ENCODE peak calls at places on chromosome 10, in eight cellular contexts. T is GM12865, P is AG04450, S is HFFc6, Y is HCT116, I is WTC11, W is MCF 10A, R is AG10803. L is an unnamed sample.

GRCh38 chr10:127046975-127047877 is 142.0 kb downstream of the DOCK1 start:
- DNase-seq in T (no peak), P (no peak), S (no peak), Y (no peak), I (no peak), W (no peak), R (peak; percentile 43), L (no peak)

GRCh38 chr10:130611239-130611638 is 475.0 kb downstream of the GLRX3 start:
- DNase-seq in T (no peak), P (no peak), S (no peak), Y (no peak), I (no peak), W (no peak), R (no peak), L (no peak)

GRCh38 chr10:103616705-103617361 is 123.3 kb downstream of the NEURL1 start:
- DNase-seq in T (no peak), P (peak; percentile 73), S (peak; percentile 82), Y (no peak), I (no peak), W (peak; percentile 39), R (peak; percentile 98), L (no peak)

GRCh38 chr10:113362645-113363091 is 190.2 kb upstream of the HABP2 start:
- DNase-seq in T (no peak), P (no peak), S (peak; percentile 58), Y (no peak), I (no peak), W (peak; percentile 37), R (peak; percentile 70), L (no peak)

GRCh38 chr10:100894589-100895294 is 18.0 kb upstream of the SLF2 start:
- DNase-seq in T (no peak), P (no peak), S (no peak), Y (no peak), I (no peak), W (peak; percentile 35), R (no peak), L (no peak)

GRCh38 chr10:86340176-86340990 is 26.2 kb downstream of the GRID1 start:
- DNase-seq in T (no peak), P (no peak), S (no peak), Y (no peak), I (peak; percentile 8), W (no peak), R (no peak), L (no peak)

GRCh38 chr10:64502936-64503335 is 981.7 kb downstream of the REEP3 start:
- DNase-seq in T (no peak), P (no peak), S (no peak), Y (no peak), I (no peak), W (no peak), R (no peak), L (no peak)

GRCh38 chr10:44980309-44981171 is 1.9 kb upstream of the DEPP1 start:
- DNase-seq in T (peak; percentile 48), P (no peak), S (no peak), Y (no peak), I (no peak), W (peak; percentile 19), R (no peak), L (no peak)

GRCh38 chr10:71039551-71039950 is 151.2 kb upstream of the PCBD1 start:
- DNase-seq in T (no peak), P (no peak), S (no peak), Y (no peak), I (no peak), W (no peak), R (no peak), L (no peak)

GRCh38 chr10:63286340-63286739 is 153.2 kb downstream of the NRBF2 start:
- DNase-seq in T (peak; percentile 49), P (no peak), S (no peak), Y (no peak), I (no peak), W (no peak), R (no peak), L (no peak)

GRCh38 chr10:11225935-11226334 is 208.3 kb downstream of the CELF2 start:
- DNase-seq in T (peak; percentile 69), P (no peak), S (no peak), Y (no peak), I (no peak), W (peak; percentile 2), R (no peak), L (peak; percentile 87)

GRCh38 chr10:125056161-125057132 is 103.9 kb downstream of the CTBP2 start:
- DNase-seq in T (no peak), P (no peak), S (no peak), Y (no peak), I (no peak), W (no peak), R (no peak), L (no peak)

GRCh38 chr10:79242620-79243152 is 104.6 kb upstream of the PPIF start:
- DNase-seq in T (peak; percentile 89), P (peak; percentile 63), S (peak; percentile 80), Y (no peak), I (peak; percentile 57), W (peak; percentile 66), R (peak; percentile 75), L (peak; percentile 82)

GRCh38 chr10:77409697-77410471 is 227.7 kb downstream of the KCNMA1 start:
- DNase-seq in T (no peak), P (no peak), S (no peak), Y (no peak), I (no peak), W (no peak), R (no peak), L (no peak)

GRCh38 chr10:61130366-61130765 is 186.4 kb upstream of the RHOBTB1 start:
- DNase-seq in T (no peak), P (no peak), S (peak; percentile 17), Y (no peak), I (no peak), W (no peak), R (no peak), L (no peak)

GRCh38 chr10:60896033-60896432 is 48.0 kb downstream of the RHOBTB1 start:
- DNase-seq in T (no peak), P (peak; percentile 43), S (no peak), Y (no peak), I (no peak), W (no peak), R (peak; percentile 72), L (no peak)

GRCh38 chr10:60194421-60194820 is 195.3 kb downstream of the ANK3 start:
- DNase-seq in T (no peak), P (no peak), S (no peak), Y (no peak), I (no peak), W (no peak), R (no peak), L (no peak)

GRCh38 chr10:43315535-43316245 is 48.8 kb upstream of the RASGEF1A start:
- DNase-seq in T (no peak), P (no peak), S (no peak), Y (no peak), I (no peak), W (no peak), R (no peak), L (no peak)

GRCh38 chr10:43317422-43317821 is 50.6 kb upstream of the RASGEF1A start:
- DNase-seq in T (no peak), P (no peak), S (no peak), Y (no peak), I (no peak), W (no peak), R (no peak), L (no peak)

GRCh38 chr10:43316516-43316915 is 49.7 kb upstream of the RASGEF1A start:
- DNase-seq in T (no peak), P (no peak), S (no peak), Y (no peak), I (no peak), W (no peak), R (no peak), L (no peak)

GRCh38 chr10:43318456-43318855 is 51.6 kb upstream of the RASGEF1A start:
- DNase-seq in T (no peak), P (no peak), S (no peak), Y (no peak), I (no peak), W (no peak), R (no peak), L (no peak)

DNA sequence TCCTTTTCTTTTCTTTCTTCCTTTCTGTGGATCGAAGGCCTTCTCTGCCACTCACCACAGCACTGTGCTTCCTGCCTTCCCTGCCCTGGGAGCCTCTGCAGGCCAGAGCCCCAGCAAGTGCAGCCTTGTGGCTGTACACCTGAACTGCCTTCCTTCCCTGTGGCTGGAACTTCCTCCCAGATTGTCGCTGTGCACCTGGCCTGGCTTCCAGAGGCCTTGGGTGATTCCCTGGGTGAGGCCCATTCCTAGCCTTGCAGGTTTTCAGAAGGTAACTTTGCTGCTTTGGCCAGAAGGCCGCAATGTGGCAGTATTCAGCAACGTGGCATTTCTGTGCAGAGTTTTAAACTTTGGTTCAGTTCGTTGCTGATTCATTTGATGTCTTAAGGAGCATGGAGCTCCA is 50.1 kb upstream of the RASGEF1A start:
- DNase-seq in T (no peak), P (no peak), S (no peak), Y (no peak), I (no peak), W (no peak), R (no peak), L (no peak)
- TF ChIP-seq CTCF in T (no peak), P (no peak), S (no peak), Y (no peak), I (no peak), W (no peak), R (no peak), L (no peak)

DNA sequence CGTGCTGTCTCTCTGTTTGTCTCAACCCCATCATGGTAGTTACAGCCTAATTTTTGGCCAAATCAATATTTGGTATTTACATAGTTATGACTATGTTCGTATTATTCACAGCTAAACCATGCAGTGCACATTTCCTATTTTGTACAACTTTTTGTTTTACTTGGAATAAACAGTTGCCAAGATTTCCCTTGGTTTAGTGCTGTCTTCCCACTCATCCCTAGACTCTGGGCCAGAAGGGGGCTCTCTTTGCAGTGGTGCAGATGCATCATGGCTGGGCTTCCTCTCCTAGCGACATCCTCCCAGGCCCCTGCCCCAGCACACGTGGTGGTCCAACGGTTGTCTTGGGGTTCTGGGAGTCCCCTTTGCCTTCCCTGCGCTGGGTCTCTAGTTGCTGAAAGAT is 151.6 kb downstream of the PTPN20 start:
- DNase-seq in T (no peak), P (no peak), S (no peak), Y (no peak), I (peak; percentile 56), W (peak; percentile 10), R (peak; percentile 20), L (no peak)
- TF ChIP-seq CTCF in T (no peak), P (peak; percentile 43), S (peak; percentile 66), Y (peak; percentile 13), I (no peak), W (no peak), R (peak; percentile 23), L (no peak)

GRCh38 chr10:58393317-58393716 is 8.1 kb downstream of the TFAM start:
- DNase-seq in T (no peak), P (no peak), S (no peak), Y (no peak), I (no peak), W (no peak), R (peak; percentile 9), L (no peak)
- TF ChIP-seq CTCF in T (no peak), P (peak; percentile 16), S (peak; percentile 52), Y (no peak), I (no peak), W (no peak), R (peak; percentile 30), L (no peak)

DNA sequence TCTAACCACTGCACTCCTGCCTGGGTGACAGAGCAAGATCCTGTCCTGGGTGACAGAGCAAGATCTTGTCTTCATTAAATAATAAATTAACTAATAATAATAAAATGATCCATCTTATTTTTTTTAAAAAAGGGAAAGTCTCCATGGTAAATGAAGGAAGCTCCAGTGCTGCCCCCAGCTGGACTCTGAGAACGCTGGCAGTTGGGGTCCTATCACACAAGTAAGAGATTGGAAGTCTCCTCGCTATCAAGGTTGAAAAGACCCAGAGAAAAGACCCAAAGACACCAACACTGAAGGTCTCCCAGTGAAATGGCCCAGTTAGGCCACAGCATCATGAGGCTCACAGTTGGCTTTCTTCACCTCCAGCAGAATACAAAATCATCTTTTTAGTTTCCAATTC is 13.8 kb upstream of the C10orf67 start:
- DNase-seq in T (no peak), P (no peak), S (no peak), Y (no peak), I (peak; percentile 23), W (no peak), R (no peak), L (no peak)
- TF ChIP-seq CTCF in T (no peak), P (peak; percentile 52), S (peak; percentile 71), Y (no peak), I (no peak), W (no peak), R (peak; percentile 21), L (no peak)